ENCODE peak calls at places on chromosomes 4 and X, in six cellular contexts. One of them, this sample, is unnamed.

GRCh38 chr4:69748176-69748575 is 12.2 kb downstream of the SULT1B1 start:
- DNase-seq in NCI-H345: no peak
- DNase-seq in LoVo: peak
- DNase-seq in COR-L47: no peak
- DNase-seq in Peyer's patch: no peak
- DNase-seq in BJ: no peak
- DNase-seq in this sample: no peak

GRCh38 chr4:82138376-82138775 is 235.4 kb downstream of the HNRNPD start:
- DNase-seq in LoVo: no peak
- DNase-seq in COR-L47: no peak
- DNase-seq in NCI-H345: no peak
- DNase-seq in BJ: no peak
- DNase-seq in Peyer's patch: no peak
- DNase-seq in this sample: no peak

GRCh38 chr4:98995183-98996055 is at the start of gene METAP1:
- DNase-seq in NCI-H345: peak
- DNase-seq in LoVo: peak
- DNase-seq in COR-L47: peak
- DNase-seq in Peyer's patch: peak
- DNase-seq in BJ: peak
- DNase-seq in this sample: peak

GRCh38 chr4:15805583-15806517 is 27.7 kb downstream of the CD38 start:
- DNase-seq in LoVo: peak
- DNase-seq in NCI-H345: peak
- DNase-seq in COR-L47: peak
- DNase-seq in BJ: no peak
- DNase-seq in Peyer's patch: no peak
- DNase-seq in this sample: peak

GRCh38 chr4:19123681-19124080 is 1102.1 kb upstream of the LCORL start:
- DNase-seq in BJ: no peak
- DNase-seq in LoVo: no peak
- DNase-seq in COR-L47: no peak
- DNase-seq in NCI-H345: no peak
- DNase-seq in Peyer's patch: no peak
- DNase-seq in this sample: no peak

GRCh38 chr4:145012841-145013240 is 85.2 kb downstream of the ANAPC10 start:
- DNase-seq in LoVo: no peak
- DNase-seq in NCI-H345: no peak
- DNase-seq in BJ: no peak
- DNase-seq in COR-L47: no peak
- DNase-seq in Peyer's patch: no peak
- DNase-seq in this sample: no peak

GRCh38 chrX:66015152-66015827 is 24.6 kb downstream of the VSIG4 start:
- DNase-seq in Peyer's patch: no peak
- DNase-seq in BJ: no peak
- DNase-seq in NCI-H345: no peak
- DNase-seq in LoVo: no peak
- DNase-seq in COR-L47: no peak
- DNase-seq in this sample: no peak

GRCh38 chr4:3313556-3314228 is 20.9 kb downstream of the RGS12 start:
- DNase-seq in BJ: no peak
- DNase-seq in LoVo: no peak
- DNase-seq in NCI-H345: no peak
- DNase-seq in Peyer's patch: no peak
- DNase-seq in COR-L47: no peak
- DNase-seq in this sample: no peak

GRCh38 chrX:40174594-40175415 is 77.0 kb upstream of the BCOR start:
- DNase-seq in BJ: no peak
- DNase-seq in NCI-H345: peak
- DNase-seq in LoVo: peak
- DNase-seq in Peyer's patch: peak
- DNase-seq in COR-L47: peak
- DNase-seq in this sample: peak

GRCh38 chr4:7904108-7904516 is 35.5 kb downstream of the AFAP1 start:
- DNase-seq in COR-L47: no peak
- DNase-seq in NCI-H345: no peak
- DNase-seq in Peyer's patch: no peak
- DNase-seq in BJ: peak
- DNase-seq in LoVo: no peak
- DNase-seq in this sample: no peak

GRCh38 chr4:128846063-128846462 is 36.6 kb downstream of the JADE1 start:
- DNase-seq in BJ: no peak
- DNase-seq in LoVo: no peak
- DNase-seq in Peyer's patch: no peak
- DNase-seq in NCI-H345: peak
- DNase-seq in COR-L47: no peak
- DNase-seq in this sample: peak

GRCh38 chrX:37302569-37302968 is 46.6 kb upstream of the PRRG1 start:
- DNase-seq in Peyer's patch: no peak
- DNase-seq in LoVo: no peak
- DNase-seq in COR-L47: no peak
- DNase-seq in BJ: no peak
- DNase-seq in NCI-H345: no peak
- DNase-seq in this sample: no peak

GRCh38 chr4:18645356-18645755 is 623.8 kb upstream of the LCORL start:
- DNase-seq in Peyer's patch: no peak
- DNase-seq in COR-L47: no peak
- DNase-seq in BJ: no peak
- DNase-seq in NCI-H345: no peak
- DNase-seq in LoVo: no peak
- DNase-seq in this sample: no peak

GRCh38 chr4:40672528-40673522 is 43.2 kb upstream of the RBM47 start:
- DNase-seq in NCI-H345: no peak
- DNase-seq in COR-L47: no peak
- DNase-seq in Peyer's patch: no peak
- DNase-seq in BJ: peak
- DNase-seq in LoVo: peak
- DNase-seq in this sample: no peak

GRCh38 chrX:144791298-144791697 is 456.0 kb upstream of the SPANXN1 start:
- DNase-seq in NCI-H345: no peak
- DNase-seq in COR-L47: no peak
- DNase-seq in LoVo: peak
- DNase-seq in Peyer's patch: no peak
- DNase-seq in BJ: no peak
- DNase-seq in this sample: no peak

GRCh38 chrX:18036394-18036793 is 175.3 kb upstream of the RAI2 start:
- DNase-seq in COR-L47: no peak
- DNase-seq in BJ: no peak
- DNase-seq in LoVo: no peak
- DNase-seq in NCI-H345: no peak
- DNase-seq in Peyer's patch: no peak
- DNase-seq in this sample: no peak

GRCh38 chr4:133102612-133103409 is 46.3 kb upstream of the PCDH10 start:
- DNase-seq in LoVo: no peak
- DNase-seq in NCI-H345: no peak
- DNase-seq in COR-L47: no peak
- DNase-seq in BJ: no peak
- DNase-seq in Peyer's patch: no peak
- DNase-seq in this sample: no peak

GRCh38 chr4:165192500-165192898 is 14.9 kb upstream of the KLHL2 start:
- DNase-seq in Peyer's patch: no peak
- DNase-seq in BJ: no peak
- DNase-seq in COR-L47: no peak
- DNase-seq in LoVo: no peak
- DNase-seq in NCI-H345: no peak
- DNase-seq in this sample: no peak

GRCh38 chr4:6972911-6973310 is 63.3 kb downstream of the TBC1D14 start:
- DNase-seq in LoVo: no peak
- DNase-seq in COR-L47: no peak
- DNase-seq in BJ: no peak
- DNase-seq in Peyer's patch: no peak
- DNase-seq in NCI-H345: no peak
- DNase-seq in this sample: no peak

GRCh38 chr4:40289366-40290188 is 45.6 kb upstream of the CHRNA9 start:
- DNase-seq in Peyer's patch: no peak
- DNase-seq in LoVo: no peak
- DNase-seq in COR-L47: peak
- DNase-seq in NCI-H345: no peak
- DNase-seq in BJ: no peak
- DNase-seq in this sample: no peak

GRCh38 chr4:8051644-8052043 is 107.0 kb downstream of the ABLIM2 start:
- DNase-seq in COR-L47: no peak
- DNase-seq in LoVo: no peak
- DNase-seq in Peyer's patch: no peak
- DNase-seq in NCI-H345: no peak
- DNase-seq in BJ: no peak
- DNase-seq in this sample: no peak

GRCh38 chr4:71333960-71334951 is 4.6 kb upstream of the SLC4A4 start:
- DNase-seq in BJ: no peak
- DNase-seq in NCI-H345: no peak
- DNase-seq in LoVo: no peak
- DNase-seq in Peyer's patch: no peak
- DNase-seq in COR-L47: no peak
- DNase-seq in this sample: no peak

GRCh38 chr4:38950159-38950558 is 82.0 kb downstream of the TMEM156 start:
- DNase-seq in LoVo: no peak
- DNase-seq in NCI-H345: no peak
- DNase-seq in BJ: no peak
- DNase-seq in COR-L47: no peak
- DNase-seq in Peyer's patch: no peak
- DNase-seq in this sample: no peak

GRCh38 chrX:129823115-129823514 is 20.6 kb downstream of the ZDHHC9 start:
- DNase-seq in Peyer's patch: no peak
- DNase-seq in COR-L47: peak
- DNase-seq in BJ: no peak
- DNase-seq in LoVo: no peak
- DNase-seq in NCI-H345: peak
- DNase-seq in this sample: peak

GRCh38 chr4:6779667-6780565 is 2.6 kb upstream of the KIAA0232 start:
- DNase-seq in LoVo: no peak
- DNase-seq in COR-L47: no peak
- DNase-seq in Peyer's patch: no peak
- DNase-seq in BJ: no peak
- DNase-seq in NCI-H345: peak
- DNase-seq in this sample: peak

GRCh38 chr4:99219479-99219878 is 433 bp upstream of the ADH6 start:
- DNase-seq in LoVo: no peak
- DNase-seq in NCI-H345: no peak
- DNase-seq in BJ: no peak
- DNase-seq in Peyer's patch: no peak
- DNase-seq in COR-L47: no peak
- DNase-seq in this sample: no peak

GRCh38 chr4:166003811-166004210 is 130.8 kb downstream of the TLL1 start:
- DNase-seq in NCI-H345: no peak
- DNase-seq in BJ: no peak
- DNase-seq in Peyer's patch: no peak
- DNase-seq in COR-L47: no peak
- DNase-seq in LoVo: no peak
- DNase-seq in this sample: no peak

GRCh38 chr4:9762823-9763475 is 18.5 kb upstream of the DRD5 start:
- DNase-seq in LoVo: peak
- DNase-seq in NCI-H345: peak
- DNase-seq in Peyer's patch: no peak
- DNase-seq in BJ: no peak
- DNase-seq in COR-L47: peak
- DNase-seq in this sample: peak

GRCh38 chr4:173403051-173403450 is 4.1 kb upstream of the SCRG1 start:
- DNase-seq in LoVo: no peak
- DNase-seq in NCI-H345: no peak
- DNase-seq in BJ: no peak
- DNase-seq in COR-L47: no peak
- DNase-seq in Peyer's patch: no peak
- DNase-seq in this sample: no peak

GRCh38 chr4:74440356-74440755 is 4.6 kb upstream of the AREG start:
- DNase-seq in NCI-H345: no peak
- DNase-seq in Peyer's patch: no peak
- DNase-seq in LoVo: no peak
- DNase-seq in BJ: no peak
- DNase-seq in COR-L47: no peak
- DNase-seq in this sample: no peak

GRCh38 chrX:41064028-41064427 is 21.2 kb upstream of the USP9X start:
- DNase-seq in LoVo: no peak
- DNase-seq in Peyer's patch: no peak
- DNase-seq in COR-L47: no peak
- DNase-seq in NCI-H345: no peak
- DNase-seq in BJ: no peak
- DNase-seq in this sample: no peak

GRCh38 chr4:20493761-20494353 is 206.4 kb upstream of the PACRGL start:
- DNase-seq in Peyer's patch: no peak
- DNase-seq in NCI-H345: no peak
- DNase-seq in BJ: peak
- DNase-seq in COR-L47: no peak
- DNase-seq in LoVo: no peak
- DNase-seq in this sample: no peak

GRCh38 chrX:56797966-56798711 is 69.1 kb downstream of the NBDY start:
- DNase-seq in LoVo: no peak
- DNase-seq in BJ: no peak
- DNase-seq in COR-L47: no peak
- DNase-seq in NCI-H345: no peak
- DNase-seq in Peyer's patch: peak
- DNase-seq in this sample: peak

This sample was measured in NCI-H1092 treated with DMSO at 0.1 percent for 48 hours.